ENCODE peak calls at places on chromosomes 1 and 21, in nine cellular contexts. One of them, this sample, is unnamed.

GRCh38 chr1:31651766-31652165 is 7.1 kb upstream of the PEF1 start:
- DNase-seq in non-pigmented ciliary epithelial cell: no peak
- DNase-seq in cardiac fibroblast: no peak
- DNase-seq in activated CD4-positive, alpha-beta T cell treated with anti-CD3 and anti-CD28 coated beads, Interleukin-2, amount 50 U/mL, for 48 hours: no peak
- DNase-seq in HL-60: no peak
- DNase-seq in activated T-cell treated with anti-CD3 and anti-CD28 coated beads for 1 hour: no peak
- DNase-seq in left ventricle myocardium superior: no peak
- DNase-seq in CD8-positive, alpha-beta T cell: no peak
- DNase-seq in central memory CD8-positive, alpha-beta T cell: no peak
- DNase-seq in this sample: no peak

GRCh38 chr1:169427081-169427611 is at the start of gene CCDC181:
- DNase-seq in non-pigmented ciliary epithelial cell: peak; percentile 27
- DNase-seq in cardiac fibroblast: peak; percentile 34
- DNase-seq in activated CD4-positive, alpha-beta T cell treated with anti-CD3 and anti-CD28 coated beads, Interleukin-2, amount 50 U/mL, for 48 hours: peak; percentile 76
- DNase-seq in HL-60: no peak
- DNase-seq in activated T-cell treated with anti-CD3 and anti-CD28 coated beads for 1 hour: peak; percentile 15
- DNase-seq in left ventricle myocardium superior: peak; percentile 70
- DNase-seq in CD8-positive, alpha-beta T cell: peak; percentile 58
- DNase-seq in central memory CD8-positive, alpha-beta T cell: no peak
- DNase-seq in this sample: peak; percentile 77

GRCh38 chr1:18175530-18176377 is 68.2 kb downstream of the IGSF21 start:
- DNase-seq in non-pigmented ciliary epithelial cell: no peak
- DNase-seq in cardiac fibroblast: no peak
- DNase-seq in activated CD4-positive, alpha-beta T cell treated with anti-CD3 and anti-CD28 coated beads, Interleukin-2, amount 50 U/mL, for 48 hours: no peak
- DNase-seq in HL-60: no peak
- DNase-seq in activated T-cell treated with anti-CD3 and anti-CD28 coated beads for 1 hour: no peak
- DNase-seq in left ventricle myocardium superior: peak; percentile 67
- DNase-seq in CD8-positive, alpha-beta T cell: no peak
- DNase-seq in central memory CD8-positive, alpha-beta T cell: no peak
- DNase-seq in this sample: no peak

GRCh38 chr1:113686891-113687624 is 72.2 kb downstream of the PHTF1 start:
- DNase-seq in non-pigmented ciliary epithelial cell: no peak
- DNase-seq in cardiac fibroblast: peak; percentile 41
- DNase-seq in activated CD4-positive, alpha-beta T cell treated with anti-CD3 and anti-CD28 coated beads, Interleukin-2, amount 50 U/mL, for 48 hours: no peak
- DNase-seq in HL-60: no peak
- DNase-seq in activated T-cell treated with anti-CD3 and anti-CD28 coated beads for 1 hour: no peak
- DNase-seq in left ventricle myocardium superior: no peak
- DNase-seq in CD8-positive, alpha-beta T cell: no peak
- DNase-seq in central memory CD8-positive, alpha-beta T cell: no peak
- DNase-seq in this sample: peak; percentile 64

GRCh38 chr21:29299046-29299905 is 554 bp downstream of the BACH1 start:
- DNase-seq in non-pigmented ciliary epithelial cell: no peak
- DNase-seq in cardiac fibroblast: peak; percentile 58
- DNase-seq in activated CD4-positive, alpha-beta T cell treated with anti-CD3 and anti-CD28 coated beads, Interleukin-2, amount 50 U/mL, for 48 hours: peak; percentile 76
- DNase-seq in HL-60: no peak
- DNase-seq in activated T-cell treated with anti-CD3 and anti-CD28 coated beads for 1 hour: peak; percentile 62
- DNase-seq in left ventricle myocardium superior: peak; percentile 79
- DNase-seq in CD8-positive, alpha-beta T cell: peak; percentile 72
- DNase-seq in central memory CD8-positive, alpha-beta T cell: peak; percentile 49
- DNase-seq in this sample: peak; percentile 59

GRCh38 chr1:201025571-201026002 is 2.1 kb upstream of the KIF21B start:
- DNase-seq in non-pigmented ciliary epithelial cell: no peak
- DNase-seq in cardiac fibroblast: peak; percentile 42
- DNase-seq in activated CD4-positive, alpha-beta T cell treated with anti-CD3 and anti-CD28 coated beads, Interleukin-2, amount 50 U/mL, for 48 hours: peak; percentile 55
- DNase-seq in HL-60: no peak
- DNase-seq in activated T-cell treated with anti-CD3 and anti-CD28 coated beads for 1 hour: no peak
- DNase-seq in left ventricle myocardium superior: no peak
- DNase-seq in CD8-positive, alpha-beta T cell: no peak
- DNase-seq in central memory CD8-positive, alpha-beta T cell: no peak
- DNase-seq in this sample: peak; percentile 61

GRCh38 chr1:40130892-40131291 is 30.3 kb upstream of the RLF start:
- DNase-seq in non-pigmented ciliary epithelial cell: no peak
- DNase-seq in cardiac fibroblast: peak; percentile 2
- DNase-seq in activated CD4-positive, alpha-beta T cell treated with anti-CD3 and anti-CD28 coated beads, Interleukin-2, amount 50 U/mL, for 48 hours: no peak
- DNase-seq in HL-60: peak; percentile 37
- DNase-seq in activated T-cell treated with anti-CD3 and anti-CD28 coated beads for 1 hour: no peak
- DNase-seq in left ventricle myocardium superior: no peak
- DNase-seq in CD8-positive, alpha-beta T cell: no peak
- DNase-seq in central memory CD8-positive, alpha-beta T cell: no peak
- DNase-seq in this sample: no peak

GRCh38 chr1:244409648-244410164 is 42.0 kb downstream of the ADSS2 start:
- DNase-seq in non-pigmented ciliary epithelial cell: no peak
- DNase-seq in cardiac fibroblast: no peak
- DNase-seq in activated CD4-positive, alpha-beta T cell treated with anti-CD3 and anti-CD28 coated beads, Interleukin-2, amount 50 U/mL, for 48 hours: no peak
- DNase-seq in HL-60: no peak
- DNase-seq in activated T-cell treated with anti-CD3 and anti-CD28 coated beads for 1 hour: no peak
- DNase-seq in left ventricle myocardium superior: no peak
- DNase-seq in CD8-positive, alpha-beta T cell: no peak
- DNase-seq in central memory CD8-positive, alpha-beta T cell: no peak
- DNase-seq in this sample: no peak

GRCh38 chr21:16194851-16195251 is 465.1 kb downstream of the USP25 start:
- DNase-seq in non-pigmented ciliary epithelial cell: no peak
- DNase-seq in cardiac fibroblast: peak; percentile 64
- DNase-seq in activated CD4-positive, alpha-beta T cell treated with anti-CD3 and anti-CD28 coated beads, Interleukin-2, amount 50 U/mL, for 48 hours: no peak
- DNase-seq in HL-60: no peak
- DNase-seq in activated T-cell treated with anti-CD3 and anti-CD28 coated beads for 1 hour: no peak
- DNase-seq in left ventricle myocardium superior: no peak
- DNase-seq in CD8-positive, alpha-beta T cell: no peak
- DNase-seq in central memory CD8-positive, alpha-beta T cell: no peak
- DNase-seq in this sample: peak; percentile 53

GRCh38 chr1:119626146-119626545 is 21.9 kb downstream of the ZNF697 start:
- DNase-seq in non-pigmented ciliary epithelial cell: no peak
- DNase-seq in cardiac fibroblast: no peak
- DNase-seq in activated CD4-positive, alpha-beta T cell treated with anti-CD3 and anti-CD28 coated beads, Interleukin-2, amount 50 U/mL, for 48 hours: no peak
- DNase-seq in HL-60: no peak
- DNase-seq in activated T-cell treated with anti-CD3 and anti-CD28 coated beads for 1 hour: no peak
- DNase-seq in left ventricle myocardium superior: no peak
- DNase-seq in CD8-positive, alpha-beta T cell: no peak
- DNase-seq in central memory CD8-positive, alpha-beta T cell: no peak
- DNase-seq in this sample: no peak